ENCODE peak calls at places on chromosomes 12 and 14, in six cellular contexts. W is activated effector memory CD4-positive, alpha-beta T cell treated with anti-CD3 and anti-CD28 coated beads, Interleukin-2, amount 50 U/mL, for 16 hours; Q is CD8-positive, alpha-beta T cell; K is uterus; U is AG10803; I is kidney glomerular epithelial cell. N is an unnamed sample.

GRCh38 chr14:86357866-86358265 is 827.9 kb downstream of the FLRT2 start:
- DNase-seq in W (no peak), Q (no peak), K (no peak), U (no peak), I (no peak), N (no peak)

GRCh38 chr12:52871291-52871961 is 22.6 kb upstream of the KRT78 start:
- DNase-seq in W (no peak), Q (no peak), K (no peak), U (peak), I (peak), N (no peak)

GRCh38 chr12:11780521-11781101 is 131.1 kb downstream of the ETV6 start:
- DNase-seq in W (no peak), Q (no peak), K (no peak), U (no peak), I (no peak), N (no peak)

GRCh38 chr14:68789798-68790655 is 2.8 kb downstream of the ZFP36L1 start:
- DNase-seq in W (peak), Q (peak), K (no peak), U (peak), I (no peak), N (no peak)

GRCh38 chr12:28937196-28937595 is 211.9 kb upstream of the FAR2 start:
- DNase-seq in W (no peak), Q (no peak), K (no peak), U (peak), I (peak), N (no peak)

GRCh38 chr14:22271838-22272237 is 317.2 kb downstream of the DAD1 start:
- DNase-seq in W (no peak), Q (no peak), K (no peak), U (no peak), I (no peak), N (no peak)

GRCh38 chr12:110508071-110508586 is 6.0 kb downstream of the RAD9B start:
- DNase-seq in W (no peak), Q (no peak), K (no peak), U (no peak), I (no peak), N (no peak)

GRCh38 chr12:3055712-3056467 is 21.3 kb upstream of the TSPAN9 start:
- DNase-seq in W (no peak), Q (no peak), K (peak), U (peak), I (no peak), N (no peak)

GRCh38 chr12:106774808-106775524 is 484 bp downstream of the RIC8B start:
- DNase-seq in W (no peak), Q (peak), K (no peak), U (no peak), I (no peak), N (no peak)

GRCh38 chr12:1360812-1361211 is 233.6 kb downstream of the FBXL14 start:
- DNase-seq in W (no peak), Q (no peak), K (no peak), U (peak), I (peak), N (no peak)

GRCh38 chr12:88952543-88952942 is 372.3 kb upstream of the KITLG start:
- DNase-seq in W (no peak), Q (no peak), K (no peak), U (peak), I (peak), N (peak)

GRCh38 chr12:22286569-22286968 is 47.9 kb downstream of the ST8SIA1 start:
- DNase-seq in W (no peak), Q (no peak), K (no peak), U (peak), I (peak), N (no peak)

GRCh38 chr14:33484264-33484663 is 466.6 kb downstream of the EGLN3 start:
- DNase-seq in W (no peak), Q (no peak), K (no peak), U (no peak), I (peak), N (no peak)

GRCh38 chr12:124033859-124034258 is 60.8 kb downstream of the ZNF664 start:
- DNase-seq in W (no peak), Q (no peak), K (no peak), U (no peak), I (no peak), N (no peak)

GRCh38 chr14:101791919-101792572 is 30.5 kb downstream of the PPP2R5C start:
- DNase-seq in W (no peak), Q (no peak), K (no peak), U (peak), I (peak), N (no peak)

GRCh38 chr12:27412047-27412446 is 34.5 kb upstream of the SMCO2 start:
- DNase-seq in W (no peak), Q (no peak), K (no peak), U (no peak), I (no peak), N (no peak)

GRCh38 chr14:101834387-101835165 is 73.1 kb downstream of the PPP2R5C start:
- DNase-seq in W (no peak), Q (no peak), K (no peak), U (peak), I (no peak), N (no peak)

GRCh38 chr14:22650960-22651521 is 6.9 kb upstream of the OR6J1 start:
- DNase-seq in W (no peak), Q (no peak), K (no peak), U (peak), I (no peak), N (peak)

GRCh38 chr12:10130042-10130441 is at the start of gene CLEC7A:
- DNase-seq in W (no peak), Q (no peak), K (no peak), U (no peak), I (no peak), N (no peak)

GRCh38 chr14:89673499-89674225 is 256.6 kb upstream of the FOXN3 start:
- DNase-seq in W (no peak), Q (no peak), K (no peak), U (peak), I (no peak), N (no peak)

GRCh38 chr12:78916845-78917480 is 52.4 kb downstream of the SYT1 start:
- DNase-seq in W (no peak), Q (no peak), K (no peak), U (peak), I (peak), N (peak)

GRCh38 chr12:64595863-64596793 is 14.2 kb upstream of the RASSF3 start:
- DNase-seq in W (no peak), Q (no peak), K (no peak), U (no peak), I (no peak), N (no peak)

GRCh38 chr12:119693006-119693405 is 25.1 kb downstream of the PRKAB1 start:
- DNase-seq in W (no peak), Q (no peak), K (peak), U (peak), I (peak), N (no peak)